ENCODE peak calls at places on chromosome 21, in four cellular contexts. One of them, this sample, is unnamed.
A peak's percentile ranks its signal among the peaks of the same experiment; 100 is the strongest.

GRCh38 chr21:37208741-37209225 is 58.4 kb downstream of the VPS26C start:
- DNase-seq in adrenal gland: no peak
- DNase-seq in omental fat pad: no peak
- DNase-seq in left ventricle myocardium inferior: no peak
- DNase-seq in this sample: no peak

GRCh38 chr21:25934771-25935224 is 200.0 kb downstream of the GABPA start:
- DNase-seq in adrenal gland: peak; percentile 58
- DNase-seq in omental fat pad: no peak
- DNase-seq in left ventricle myocardium inferior: peak; percentile 60
- DNase-seq in this sample: peak; percentile 80

GRCh38 chr21:29477347-29477746 is 178.6 kb downstream of the BACH1 start:
- DNase-seq in adrenal gland: no peak
- DNase-seq in omental fat pad: no peak
- DNase-seq in left ventricle myocardium inferior: no peak
- DNase-seq in this sample: no peak

GRCh38 chr21:35428041-35428400 is 378.9 kb upstream of the RUNX1 start:
- DNase-seq in adrenal gland: no peak
- DNase-seq in omental fat pad: no peak
- DNase-seq in left ventricle myocardium inferior: no peak
- DNase-seq in this sample: no peak

GRCh38 chr21:36647279-36648093 is 51.4 kb upstream of the SIM2 start:
- DNase-seq in adrenal gland: no peak
- DNase-seq in omental fat pad: no peak
- DNase-seq in left ventricle myocardium inferior: no peak
- DNase-seq in this sample: no peak

GRCh38 chr21:22552390-22552789 is 1554.2 kb downstream of the NCAM2 start:
- DNase-seq in adrenal gland: no peak
- DNase-seq in omental fat pad: no peak
- DNase-seq in left ventricle myocardium inferior: no peak
- DNase-seq in this sample: no peak

GRCh38 chr21:33109574-33110339 is 39.8 kb downstream of the OLIG1 start:
- DNase-seq in adrenal gland: no peak
- DNase-seq in omental fat pad: no peak
- DNase-seq in left ventricle myocardium inferior: no peak
- DNase-seq in this sample: no peak

GRCh38 chr21:25179116-25179515 is 428.2 kb downstream of the MRPL39 start:
- DNase-seq in adrenal gland: no peak
- DNase-seq in omental fat pad: no peak
- DNase-seq in left ventricle myocardium inferior: no peak
- DNase-seq in this sample: no peak

GRCh38 chr21:17343055-17343454 is 169.8 kb upstream of the CXADR start:
- DNase-seq in adrenal gland: no peak
- DNase-seq in omental fat pad: no peak
- DNase-seq in left ventricle myocardium inferior: no peak
- DNase-seq in this sample: no peak

GRCh38 chr21:29164330-29164942 is 34.0 kb downstream of the MAP3K7CL start:
- DNase-seq in adrenal gland: no peak
- DNase-seq in omental fat pad: no peak
- DNase-seq in left ventricle myocardium inferior: no peak
- DNase-seq in this sample: no peak

GRCh38 chr21:37164742-37165141 is 91.7 kb downstream of the TTC3 start:
- DNase-seq in adrenal gland: no peak
- DNase-seq in omental fat pad: no peak
- DNase-seq in left ventricle myocardium inferior: no peak
- DNase-seq in this sample: no peak

GRCh38 chr21:45388011-45388521 is 16.9 kb upstream of the COL18A1 start:
- DNase-seq in adrenal gland: peak; percentile 22
- DNase-seq in omental fat pad: no peak
- DNase-seq in left ventricle myocardium inferior: peak; percentile 40
- DNase-seq in this sample: peak; percentile 45

GRCh38 chr21:30638686-30639085 is 3.7 kb downstream of the KRTAP20-2 start:
- DNase-seq in adrenal gland: no peak
- DNase-seq in omental fat pad: no peak
- DNase-seq in left ventricle myocardium inferior: no peak
- DNase-seq in this sample: no peak

GRCh38 chr21:36656138-36656537 is 42.8 kb upstream of the SIM2 start:
- DNase-seq in adrenal gland: no peak
- DNase-seq in omental fat pad: no peak
- DNase-seq in left ventricle myocardium inferior: no peak
- DNase-seq in this sample: no peak

GRCh38 chr21:35222021-35222420 is 172.9 kb upstream of the RUNX1 start:
- DNase-seq in adrenal gland: no peak
- DNase-seq in omental fat pad: no peak
- DNase-seq in left ventricle myocardium inferior: no peak
- DNase-seq in this sample: no peak

GRCh38 chr21:29849735-29850176 is 90.0 kb downstream of the GRIK1 start:
- DNase-seq in adrenal gland: peak; percentile 57
- DNase-seq in omental fat pad: no peak
- DNase-seq in left ventricle myocardium inferior: peak; percentile 17
- DNase-seq in this sample: no peak

GRCh38 chr21:25952306-25952705 is 217.5 kb downstream of the GABPA start:
- DNase-seq in adrenal gland: no peak
- DNase-seq in omental fat pad: no peak
- DNase-seq in left ventricle myocardium inferior: no peak
- DNase-seq in this sample: no peak

GRCh38 chr21:40671721-40672120 is 175.2 kb downstream of the DSCAM start:
- DNase-seq in adrenal gland: no peak
- DNase-seq in omental fat pad: no peak
- DNase-seq in left ventricle myocardium inferior: no peak
- DNase-seq in this sample: no peak

GRCh38 chr21:29256125-29256895 is 42.4 kb upstream of the BACH1 start:
- DNase-seq in adrenal gland: no peak
- DNase-seq in omental fat pad: no peak
- DNase-seq in left ventricle myocardium inferior: no peak
- DNase-seq in this sample: no peak

GRCh38 chr21:23578027-23578426 is 2029.3 kb downstream of the MRPL39 start:
- DNase-seq in adrenal gland: no peak
- DNase-seq in omental fat pad: no peak
- DNase-seq in left ventricle myocardium inferior: no peak
- DNase-seq in this sample: no peak

GRCh38 chr21:44329971-44330681 is 9.1 kb downstream of the CFAP410 start:
- DNase-seq in adrenal gland: no peak
- DNase-seq in omental fat pad: no peak
- DNase-seq in left ventricle myocardium inferior: no peak
- DNase-seq in this sample: no peak

GRCh38 chr21:40863839-40864238 is 16.9 kb upstream of the DSCAM start:
- DNase-seq in adrenal gland: no peak
- DNase-seq in omental fat pad: no peak
- DNase-seq in left ventricle myocardium inferior: no peak
- DNase-seq in this sample: no peak